ENCODE peak calls at places on chromosomes 7 and 10, in four cellular contexts. V is endothelial cell of umbilical vein; Y is HFFc6; W is activated T-cell treated with anti-CD3 and anti-CD28 coated beads, Interleukin-2, amount 50 U/mL, for 1 hour. B is an unnamed sample.

GRCh38 chr7:7719235-7719634 is 828 bp upstream of the RPA3 start:
- DNase-seq in V (peak), Y (peak), W (no peak), B (no peak)

GRCh38 chr7:91082854-91083495 is 181.3 kb upstream of the FZD1 start:
- DNase-seq in V (peak), Y (peak), W (no peak), B (no peak)

GRCh38 chr10:31157125-31157983 is 125.7 kb upstream of the ZNF438 start:
- DNase-seq in V (no peak), Y (peak), W (no peak), B (no peak)

GRCh38 chr7:23100697-23101096 is 4.9 kb upstream of the KLHL7 start:
- DNase-seq in V (no peak), Y (no peak), W (no peak), B (no peak)

GRCh38 chr10:68330852-68331454 is 911 bp upstream of the HNRNPH3 start:
- DNase-seq in V (no peak), Y (no peak), W (peak), B (no peak)

GRCh38 chr7:11341285-11341944 is 367.7 kb downstream of the PHF14 start:
- DNase-seq in V (peak), Y (peak), W (no peak), B (no peak)

GRCh38 chr7:82234457-82235049 is 209.0 kb downstream of the CACNA2D1 start:
- DNase-seq in V (peak), Y (peak), W (no peak), B (no peak)

GRCh38 chr7:158959954-158960353 is 103.6 kb downstream of the DYNC2I1 start:
- DNase-seq in V (no peak), Y (no peak), W (no peak), B (no peak)

GRCh38 chr10:57741751-57742150 is 525.9 kb downstream of the IPMK start:
- DNase-seq in V (no peak), Y (no peak), W (no peak), B (no peak)

GRCh38 chr10:45558406-45558805 is 114.2 kb downstream of the ZFAND4 start:
- DNase-seq in V (no peak), Y (no peak), W (no peak), B (no peak)

GRCh38 chr7:44383566-44383965 is 58.2 kb upstream of the CAMK2B start:
- DNase-seq in V (peak), Y (peak), W (no peak), B (no peak)

GRCh38 chr7:90869335-90869734 is 273.2 kb downstream of the CDK14 start:
- DNase-seq in V (no peak), Y (no peak), W (no peak), B (no peak)

GRCh38 chr10:71270301-71270777 is 48.7 kb upstream of the SLC29A3 start:
- DNase-seq in V (peak), Y (peak), W (no peak), B (no peak)

GRCh38 chr10:117960345-117960744 is 86.4 kb downstream of the RAB11FIP2 start:
- DNase-seq in V (no peak), Y (no peak), W (no peak), B (no peak)

GRCh38 chr10:52226448-52226847 is 87.6 kb upstream of the DKK1 start:
- DNase-seq in V (peak), Y (peak), W (no peak), B (no peak)

GRCh38 chr7:69597278-69598076 is 798 bp upstream of the AUTS2 start:
- DNase-seq in V (peak), Y (no peak), W (peak), B (no peak)

GRCh38 chr10:16674147-16674703 is 143.0 kb downstream of the RSU1 start:
- DNase-seq in V (no peak), Y (no peak), W (no peak), B (no peak)

GRCh38 chr10:93406367-93407145 is 75.6 kb downstream of the MYOF start:
- DNase-seq in V (peak), Y (no peak), W (no peak), B (no peak)

GRCh38 chr7:129805086-129805719 is 147.6 kb downstream of the UBE2H start:
- DNase-seq in V (no peak), Y (no peak), W (no peak), B (no peak)

GRCh38 chr10:73095479-73096021 is 1.1 kb downstream of the P4HA1 start:
- DNase-seq in V (peak), Y (peak), W (peak), B (no peak)

GRCh38 chr7:132683967-132684690 is 107.9 kb upstream of the PLXNA4 start:
- DNase-seq in V (no peak), Y (no peak), W (no peak), B (no peak)

GRCh38 chr10:76429642-76430041 is 998.2 kb downstream of the LRMDA start:
- DNase-seq in V (no peak), Y (no peak), W (no peak), B (no peak)

GRCh38 chr7:36605261-36605660 is 119.0 kb downstream of the AOAH start:
- DNase-seq in V (no peak), Y (no peak), W (no peak), B (no peak)

GRCh38 chr7:149414745-149415390 is 46.0 kb downstream of the ZNF777 start:
- DNase-seq in V (peak), Y (no peak), W (peak), B (no peak)

GRCh38 chr10:11837372-11838161 is 14.4 kb downstream of the PROSER2 start:
- DNase-seq in V (no peak), Y (no peak), W (no peak), B (no peak)

GRCh38 chr10:132922872-132923271 is 19.5 kb downstream of the CFAP46 start:
- DNase-seq in V (no peak), Y (no peak), W (no peak), B (no peak)

B was measured in activated T-helper 1 cell treated with anti-CD3 and anti-CD28 coated beads, Interleukin-2, amount 50 U/mL, for 16 hours.